ENCODE peak calls at places on chromosomes 16 and 17, in four cellular contexts. One of them, this sample, is unnamed.

GRCh38 chr16:77469639-77470038 is 34.8 kb upstream of the ADAMTS18 start:
- DNase-seq in A549: no peak
- DNase-seq in K562: no peak
- DNase-seq in HepG2: no peak
- DNase-seq in this sample: no peak

GRCh38 chr17:62819511-62820221 is 11.6 kb upstream of the MARCHF10 start:
- DNase-seq in HepG2: peak
- DNase-seq in K562: no peak
- DNase-seq in A549: peak
- DNase-seq in this sample: no peak

GRCh38 chr17:46952115-46952514 is 26.9 kb downstream of the RPRML start:
- DNase-seq in HepG2: no peak
- DNase-seq in A549: no peak
- DNase-seq in K562: no peak
- DNase-seq in this sample: no peak

GRCh38 chr16:85610059-85610445 is 3.1 kb upstream of the GSE1 start:
- DNase-seq in HepG2: no peak
- DNase-seq in A549: no peak
- DNase-seq in K562: no peak
- DNase-seq in this sample: no peak

GRCh38 chr16:15760129-15760528 is 96.7 kb downstream of the MYH11 start:
- DNase-seq in HepG2: no peak
- DNase-seq in A549: no peak
- DNase-seq in K562: no peak
- DNase-seq in this sample: no peak

GRCh38 chr16:78762222-78762621 is 662.8 kb downstream of the WWOX start:
- DNase-seq in K562: no peak
- DNase-seq in A549: no peak
- DNase-seq in HepG2: no peak
- DNase-seq in this sample: no peak

GRCh38 chr17:68089881-68090280 is 54.3 kb downstream of the KPNA2 start:
- DNase-seq in A549: peak
- DNase-seq in K562: no peak
- DNase-seq in HepG2: peak
- DNase-seq in this sample: no peak

GRCh38 chr17:6467567-6467966 is 23.3 kb downstream of the PIMREG start:
- DNase-seq in K562: no peak
- DNase-seq in A549: no peak
- DNase-seq in HepG2: no peak
- DNase-seq in this sample: no peak

GRCh38 chr17:4948166-4948996 is at the start of gene PFN1:
- DNase-seq in A549: peak
- DNase-seq in K562: peak
- DNase-seq in HepG2: peak
- DNase-seq in this sample: peak

GRCh38 chr17:4948997-4949320 is 629 bp upstream of the PFN1 start:
- DNase-seq in HepG2: peak
- DNase-seq in A549: no peak
- DNase-seq in K562: peak
- DNase-seq in this sample: peak

GRCh38 chr17:4950075-4950756 is 703 bp upstream of the ENO3 start:
- DNase-seq in A549: peak
- DNase-seq in K562: peak
- DNase-seq in HepG2: peak
- DNase-seq in this sample: peak

GRCh38 chr17:4950757-4951204 is at the start of gene ENO3:
- DNase-seq in K562: no peak
- DNase-seq in A549: peak
- DNase-seq in HepG2: peak
- DNase-seq in this sample: peak

GRCh38 chr17:4949321-4950074 is 1.2 kb upstream of the PFN1 start:
- DNase-seq in K562: peak
- DNase-seq in A549: peak
- DNase-seq in HepG2: peak
- DNase-seq in this sample: peak
- TF ChIP-seq HMGXB4 in K562: no peak
- TF ChIP-seq HMGXB4 in A549: no peak
- TF ChIP-seq HMGXB4 in HepG2: peak
- TF ChIP-seq HMGXB4 in this sample: no peak

DNA sequence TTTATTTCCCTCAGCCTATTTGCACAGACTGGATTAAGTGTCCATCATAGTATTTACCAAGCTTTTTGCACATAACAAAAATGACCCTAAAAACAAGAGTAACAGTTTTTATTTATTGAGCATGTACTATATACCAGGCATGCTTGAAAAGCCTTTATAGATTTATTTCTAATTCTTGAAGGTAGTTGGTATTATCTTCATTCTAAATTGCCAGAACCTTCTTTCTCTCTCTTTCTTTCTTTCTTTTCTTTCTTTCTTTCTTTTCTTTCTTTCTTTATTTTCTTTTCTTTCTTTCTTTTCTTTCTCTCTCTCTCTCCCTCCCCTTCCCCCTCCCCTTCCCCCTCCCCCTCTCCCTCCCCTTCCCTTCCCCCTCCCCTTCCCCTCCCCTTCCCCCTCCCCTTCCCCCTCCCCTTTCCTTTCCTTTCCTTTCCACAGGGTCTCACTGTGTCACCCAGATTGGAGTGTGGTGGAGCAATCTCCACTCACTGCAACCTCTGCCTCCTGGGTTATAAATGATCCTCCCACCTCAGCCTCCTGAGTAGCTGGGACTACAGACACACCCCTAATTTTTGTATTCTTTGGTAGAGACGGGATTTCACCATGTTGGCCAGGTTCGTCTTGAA is 310.9 kb upstream of the RBFOX1 start:
- DNase-seq in HepG2: no peak
- DNase-seq in A549: no peak
- DNase-seq in K562: no peak
- DNase-seq in this sample: no peak
- TF ChIP-seq HMGXB4 in HepG2: no peak
- TF ChIP-seq HMGXB4 in A549: no peak
- TF ChIP-seq HMGXB4 in K562: no peak
- TF ChIP-seq HMGXB4 in this sample: no peak

GRCh38 chr17:57634713-57635465 is 110.2 kb downstream of the CCDC182 start:
- DNase-seq in HepG2: no peak
- DNase-seq in K562: peak
- DNase-seq in A549: no peak
- DNase-seq in this sample: no peak
- TF ChIP-seq HMGXB4 in HepG2: no peak
- TF ChIP-seq HMGXB4 in K562: no peak
- TF ChIP-seq HMGXB4 in A549: no peak
- TF ChIP-seq HMGXB4 in this sample: no peak

DNA sequence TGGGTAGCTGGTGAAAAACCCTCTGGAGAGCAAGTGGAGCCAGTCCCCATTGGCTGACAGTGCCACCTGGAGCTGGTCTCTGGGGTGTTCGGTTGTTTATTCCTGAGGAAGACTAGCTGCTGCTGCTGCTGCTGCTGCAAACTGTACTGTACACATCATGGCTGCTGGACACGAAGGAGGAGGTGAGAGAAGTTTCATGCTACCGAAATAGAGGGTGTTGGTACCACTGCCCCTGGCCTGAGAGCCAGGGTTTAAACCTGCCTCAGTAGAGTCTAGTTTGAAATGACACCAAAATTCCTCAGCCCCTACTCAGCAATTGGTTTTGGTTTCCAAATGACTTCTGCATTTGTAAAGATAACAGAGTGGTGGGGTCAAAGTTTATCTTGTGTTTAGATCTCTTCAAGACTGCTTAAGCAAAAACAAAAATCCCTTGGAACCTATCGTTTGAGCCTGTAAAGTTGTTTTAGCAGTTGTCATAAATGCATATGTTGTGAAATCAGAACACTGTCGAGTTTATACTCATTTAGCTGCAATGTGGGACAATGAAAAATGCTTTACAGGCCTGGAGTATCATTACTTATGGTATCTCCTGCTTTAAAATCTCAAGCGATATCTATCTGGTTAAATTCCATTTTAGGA is 40.8 kb downstream of the CYB5B start:
- DNase-seq in A549: no peak
- DNase-seq in K562: no peak
- DNase-seq in HepG2: peak
- DNase-seq in this sample: no peak
- TF ChIP-seq HMGXB4 in A549: no peak
- TF ChIP-seq HMGXB4 in K562: no peak
- TF ChIP-seq HMGXB4 in HepG2: no peak
- TF ChIP-seq HMGXB4 in this sample: no peak

This sample was measured in WTC11.